ENCODE peak calls at places on chromosomes 11 and 22, in seven cellular contexts. One of them, this sample, is unnamed.
A peak's percentile ranks its signal among the peaks of the same experiment; 100 is the strongest.

GRCh38 chr11:31199403-31199802 is 170.1 kb downstream of the DCDC1 start:
- DNase-seq in ovary: no peak
- DNase-seq in A549: no peak
- DNase-seq in left ventricle myocardium inferior: no peak
- DNase-seq in fibroblast of lung: peak; percentile 1
- DNase-seq in adrenal gland: no peak
- DNase-seq in CD8-positive, alpha-beta memory T cell: no peak
- DNase-seq in this sample: no peak

GRCh38 chr11:123429336-123429735 is 733 bp upstream of the GRAMD1B start:
- DNase-seq in ovary: no peak
- DNase-seq in A549: no peak
- DNase-seq in left ventricle myocardium inferior: no peak
- DNase-seq in fibroblast of lung: peak; percentile 70
- DNase-seq in adrenal gland: peak; percentile 70
- DNase-seq in CD8-positive, alpha-beta memory T cell: no peak
- DNase-seq in this sample: no peak

GRCh38 chr11:62456630-62457029 is 37.8 kb downstream of the SCGB1A1 start:
- DNase-seq in ovary: no peak
- DNase-seq in A549: no peak
- DNase-seq in left ventricle myocardium inferior: no peak
- DNase-seq in fibroblast of lung: no peak
- DNase-seq in adrenal gland: no peak
- DNase-seq in CD8-positive, alpha-beta memory T cell: no peak
- DNase-seq in this sample: no peak

GRCh38 chr11:65558002-65558784 is at the start of gene LTBP3:
- DNase-seq in ovary: peak; percentile 85
- DNase-seq in A549: peak; percentile 64
- DNase-seq in left ventricle myocardium inferior: peak; percentile 87
- DNase-seq in fibroblast of lung: peak; percentile 82
- DNase-seq in adrenal gland: peak; percentile 87
- DNase-seq in CD8-positive, alpha-beta memory T cell: peak; percentile 32
- DNase-seq in this sample: peak; percentile 93

GRCh38 chr11:59551651-59552521 is 40.5 kb downstream of the OR4D9 start:
- DNase-seq in ovary: peak; percentile 61
- DNase-seq in A549: peak; percentile 93
- DNase-seq in left ventricle myocardium inferior: no peak
- DNase-seq in fibroblast of lung: peak; percentile 80
- DNase-seq in adrenal gland: peak; percentile 63
- DNase-seq in CD8-positive, alpha-beta memory T cell: no peak
- DNase-seq in this sample: no peak

GRCh38 chr11:17611503-17612220 is 64.6 kb downstream of the OTOG start:
- DNase-seq in ovary: no peak
- DNase-seq in A549: no peak
- DNase-seq in left ventricle myocardium inferior: no peak
- DNase-seq in fibroblast of lung: no peak
- DNase-seq in adrenal gland: no peak
- DNase-seq in CD8-positive, alpha-beta memory T cell: no peak
- DNase-seq in this sample: no peak

GRCh38 chr22:40512426-40513136 is 123.9 kb downstream of the MRTFA start:
- DNase-seq in ovary: peak; percentile 38
- DNase-seq in A549: peak; percentile 92
- DNase-seq in left ventricle myocardium inferior: no peak
- DNase-seq in fibroblast of lung: peak; percentile 99
- DNase-seq in adrenal gland: peak; percentile 47
- DNase-seq in CD8-positive, alpha-beta memory T cell: no peak
- DNase-seq in this sample: no peak

GRCh38 chr22:50727678-50728522 is 10.1 kb upstream of the ACR start:
- DNase-seq in ovary: no peak
- DNase-seq in A549: no peak
- DNase-seq in left ventricle myocardium inferior: peak; percentile 9
- DNase-seq in fibroblast of lung: no peak
- DNase-seq in adrenal gland: no peak
- DNase-seq in CD8-positive, alpha-beta memory T cell: no peak
- DNase-seq in this sample: no peak

GRCh38 chr22:32919629-32920028 is 118.1 kb downstream of the TIMP3 start:
- DNase-seq in ovary: no peak
- DNase-seq in A549: no peak
- DNase-seq in left ventricle myocardium inferior: no peak
- DNase-seq in fibroblast of lung: no peak
- DNase-seq in adrenal gland: no peak
- DNase-seq in CD8-positive, alpha-beta memory T cell: no peak
- DNase-seq in this sample: no peak

GRCh38 chr22:37518509-37519267 is 527 bp downstream of the CARD10 start:
- DNase-seq in ovary: no peak
- DNase-seq in A549: no peak
- DNase-seq in left ventricle myocardium inferior: no peak
- DNase-seq in fibroblast of lung: peak; percentile 17
- DNase-seq in adrenal gland: no peak
- DNase-seq in CD8-positive, alpha-beta memory T cell: no peak
- DNase-seq in this sample: no peak

GRCh38 chr11:128632151-128632791 is 44.9 kb upstream of the ETS1 start:
- DNase-seq in ovary: peak; percentile 28
- DNase-seq in A549: peak; percentile 44
- DNase-seq in left ventricle myocardium inferior: no peak
- DNase-seq in fibroblast of lung: peak; percentile 60
- DNase-seq in adrenal gland: no peak
- DNase-seq in CD8-positive, alpha-beta memory T cell: peak; percentile 37
- DNase-seq in this sample: no peak

GRCh38 chr11:78798567-78799170 is 224.0 kb upstream of the NARS2 start:
- DNase-seq in ovary: peak; percentile 56
- DNase-seq in A549: peak; percentile 52
- DNase-seq in left ventricle myocardium inferior: peak; percentile 72
- DNase-seq in fibroblast of lung: peak; percentile 55
- DNase-seq in adrenal gland: peak; percentile 66
- DNase-seq in CD8-positive, alpha-beta memory T cell: no peak
- DNase-seq in this sample: peak; percentile 74

GRCh38 chr11:68924073-68924925 is 20.6 kb downstream of the IGHMBP2 start:
- DNase-seq in ovary: no peak
- DNase-seq in A549: no peak
- DNase-seq in left ventricle myocardium inferior: no peak
- DNase-seq in fibroblast of lung: peak; percentile 16
- DNase-seq in adrenal gland: no peak
- DNase-seq in CD8-positive, alpha-beta memory T cell: no peak
- DNase-seq in this sample: no peak

GRCh38 chr11:82978422-82979099 is 77.0 kb downstream of the DDIAS start:
- DNase-seq in ovary: no peak
- DNase-seq in A549: peak; percentile 23
- DNase-seq in left ventricle myocardium inferior: no peak
- DNase-seq in fibroblast of lung: peak; percentile 89
- DNase-seq in adrenal gland: no peak
- DNase-seq in CD8-positive, alpha-beta memory T cell: no peak
- DNase-seq in this sample: no peak

GRCh38 chr11:6734616-6735015 is 37.2 kb downstream of the OR2AG2 start:
- DNase-seq in ovary: no peak
- DNase-seq in A549: no peak
- DNase-seq in left ventricle myocardium inferior: no peak
- DNase-seq in fibroblast of lung: no peak
- DNase-seq in adrenal gland: no peak
- DNase-seq in CD8-positive, alpha-beta memory T cell: no peak
- DNase-seq in this sample: no peak

GRCh38 chr11:95088946-95089619 is 563 bp upstream of the ENDOD1 start:
- DNase-seq in ovary: no peak
- DNase-seq in A549: peak; percentile 11
- DNase-seq in left ventricle myocardium inferior: no peak
- DNase-seq in fibroblast of lung: no peak
- DNase-seq in adrenal gland: no peak
- DNase-seq in CD8-positive, alpha-beta memory T cell: peak; percentile 51
- DNase-seq in this sample: no peak

GRCh38 chr11:125154380-125155099 is 10.0 kb upstream of the PKNOX2 start:
- DNase-seq in ovary: no peak
- DNase-seq in A549: no peak
- DNase-seq in left ventricle myocardium inferior: no peak
- DNase-seq in fibroblast of lung: no peak
- DNase-seq in adrenal gland: no peak
- DNase-seq in CD8-positive, alpha-beta memory T cell: no peak
- DNase-seq in this sample: no peak

GRCh38 chr22:29630987-29631386 is 27.6 kb downstream of the NF2 start:
- DNase-seq in ovary: no peak
- DNase-seq in A549: no peak
- DNase-seq in left ventricle myocardium inferior: no peak
- DNase-seq in fibroblast of lung: no peak
- DNase-seq in adrenal gland: no peak
- DNase-seq in CD8-positive, alpha-beta memory T cell: no peak
- DNase-seq in this sample: no peak

GRCh38 chr11:103488579-103488978 is 379.4 kb downstream of the DYNC2H1 start:
- DNase-seq in ovary: no peak
- DNase-seq in A549: no peak
- DNase-seq in left ventricle myocardium inferior: no peak
- DNase-seq in fibroblast of lung: no peak
- DNase-seq in adrenal gland: no peak
- DNase-seq in CD8-positive, alpha-beta memory T cell: no peak
- DNase-seq in this sample: no peak
- H3K4me3 ChIP-seq in ovary: no peak overlapping the region
- H3K4me3 ChIP-seq in A549: no peak overlapping the region
- H3K4me3 ChIP-seq in left ventricle myocardium inferior: no peak overlapping the region
- H3K4me3 ChIP-seq in fibroblast of lung: no peak overlapping the region
- H3K4me3 ChIP-seq in adrenal gland: no peak overlapping the region
- H3K4me3 ChIP-seq in CD8-positive, alpha-beta memory T cell: no peak overlapping the region
- H3K4me3 ChIP-seq in this sample: no peak overlapping the region

GRCh38 chr11:36292311-36292722 is 3.1 kb upstream of the COMMD9 start:
- DNase-seq in ovary: no peak
- DNase-seq in A549: peak; percentile 35
- DNase-seq in left ventricle myocardium inferior: no peak
- DNase-seq in fibroblast of lung: peak; percentile 31
- DNase-seq in adrenal gland: no peak
- DNase-seq in CD8-positive, alpha-beta memory T cell: peak; percentile 41
- DNase-seq in this sample: no peak

GRCh38 chr11:36288442-36289225 is 590 bp downstream of the COMMD9 start:
- DNase-seq in ovary: no peak
- DNase-seq in A549: no peak
- DNase-seq in left ventricle myocardium inferior: no peak
- DNase-seq in fibroblast of lung: no peak
- DNase-seq in adrenal gland: peak; percentile 27
- DNase-seq in CD8-positive, alpha-beta memory T cell: no peak
- DNase-seq in this sample: no peak

DNA sequence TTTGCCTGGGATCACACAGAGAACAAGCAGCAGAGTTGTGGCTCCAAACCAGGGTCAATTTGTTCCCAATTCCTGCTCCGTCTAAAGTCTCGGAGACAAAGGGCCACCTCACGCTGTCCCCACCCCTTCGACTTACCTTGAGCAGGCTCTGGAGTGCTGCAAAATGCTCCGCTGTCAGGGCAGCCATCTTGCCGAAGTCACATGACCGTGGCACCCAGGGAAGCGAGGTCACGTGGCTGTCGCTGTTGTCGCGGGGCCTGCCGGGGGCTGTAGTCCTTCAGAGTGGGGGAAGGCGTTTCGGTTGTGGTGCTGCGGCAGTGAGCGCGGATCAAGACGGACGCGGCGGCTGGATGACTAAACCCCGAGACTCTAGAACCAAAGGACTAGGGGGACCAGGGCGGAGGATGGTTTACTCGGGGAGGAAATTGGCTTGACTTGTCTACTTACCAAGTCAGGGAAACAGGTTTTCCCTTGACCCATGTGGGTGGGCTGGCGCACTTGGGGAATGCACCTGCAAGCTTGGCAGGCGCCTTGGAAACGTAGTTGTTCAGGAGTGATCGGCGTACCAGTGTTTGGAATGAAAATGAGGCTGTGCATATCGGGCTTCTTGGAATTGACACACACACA is at the start of gene COMMD9:
- DNase-seq in ovary: peak; percentile 92
- DNase-seq in A549: peak; percentile 94
- DNase-seq in left ventricle myocardium inferior: peak; percentile 94
- DNase-seq in fibroblast of lung: peak; percentile 91
- DNase-seq in adrenal gland: peak; percentile 96
- DNase-seq in CD8-positive, alpha-beta memory T cell: peak; percentile 87
- DNase-seq in this sample: peak; percentile 94
- H3K27ac ChIP-seq in ovary: no peak within 1 kb of the TSS
- H3K27ac ChIP-seq in A549: peak within 1 kb of the TSS; percentile 70
- H3K27ac ChIP-seq in left ventricle myocardium inferior: peak within 1 kb of the TSS; percentile 65
- H3K27ac ChIP-seq in fibroblast of lung: peak within 1 kb of the TSS; percentile 41
- H3K27ac ChIP-seq in adrenal gland: no peak within 1 kb of the TSS
- H3K27ac ChIP-seq in CD8-positive, alpha-beta memory T cell: peak within 1 kb of the TSS; percentile 40
- H3K27ac ChIP-seq in this sample: peak within 1 kb of the TSS; percentile 31

DNA sequence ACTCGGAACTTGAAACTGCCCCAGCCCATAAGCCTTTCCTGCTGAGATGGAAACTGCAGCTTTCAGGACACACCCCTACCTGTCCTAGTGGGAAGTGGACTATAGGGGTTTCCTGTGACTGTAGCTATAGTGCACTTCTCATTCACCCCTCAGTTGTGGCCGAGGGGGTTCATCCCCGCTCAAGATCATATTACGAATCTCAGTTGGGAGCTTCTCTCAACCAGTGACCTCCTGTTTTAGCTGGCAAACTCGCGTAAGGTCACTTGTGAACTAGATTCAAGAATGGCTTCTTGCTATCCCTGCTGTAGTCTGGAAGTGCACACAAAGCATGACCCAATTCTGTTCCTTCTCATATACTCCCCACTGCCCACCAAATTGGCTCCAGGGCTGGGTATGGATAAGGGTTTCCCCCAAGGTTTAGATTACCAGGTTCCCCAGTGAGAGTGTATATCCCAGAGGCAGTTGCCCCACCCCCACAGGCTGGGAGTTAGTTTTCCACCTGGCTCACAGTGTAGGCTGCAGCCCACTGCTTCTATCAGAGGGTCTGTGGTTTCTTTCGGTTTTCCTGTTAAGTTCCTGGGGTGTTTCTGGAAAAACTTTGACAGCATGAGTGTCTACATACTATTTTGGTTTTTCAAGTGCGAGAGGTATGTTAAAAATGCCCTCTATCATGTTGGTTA is 812.9 kb downstream of the JRKL start:
- DNase-seq in ovary: no peak
- DNase-seq in A549: no peak
- DNase-seq in left ventricle myocardium inferior: no peak
- DNase-seq in fibroblast of lung: no peak
- DNase-seq in adrenal gland: no peak
- DNase-seq in CD8-positive, alpha-beta memory T cell: no peak
- DNase-seq in this sample: no peak
- H3K9me3 ChIP-seq in ovary: no peaks in the 10 kb centered on the region
- H3K9me3 ChIP-seq in A549: no peaks in the 10 kb centered on the region
- H3K9me3 ChIP-seq in left ventricle myocardium inferior: no peaks in the 10 kb centered on the region
- H3K9me3 ChIP-seq in fibroblast of lung: no peaks in the 10 kb centered on the region
- H3K9me3 ChIP-seq in adrenal gland: no peaks in the 10 kb centered on the region
- H3K9me3 ChIP-seq in CD8-positive, alpha-beta memory T cell: no peaks in the 10 kb centered on the region
- H3K9me3 ChIP-seq in this sample: no peaks in the 10 kb centered on the region

DNA sequence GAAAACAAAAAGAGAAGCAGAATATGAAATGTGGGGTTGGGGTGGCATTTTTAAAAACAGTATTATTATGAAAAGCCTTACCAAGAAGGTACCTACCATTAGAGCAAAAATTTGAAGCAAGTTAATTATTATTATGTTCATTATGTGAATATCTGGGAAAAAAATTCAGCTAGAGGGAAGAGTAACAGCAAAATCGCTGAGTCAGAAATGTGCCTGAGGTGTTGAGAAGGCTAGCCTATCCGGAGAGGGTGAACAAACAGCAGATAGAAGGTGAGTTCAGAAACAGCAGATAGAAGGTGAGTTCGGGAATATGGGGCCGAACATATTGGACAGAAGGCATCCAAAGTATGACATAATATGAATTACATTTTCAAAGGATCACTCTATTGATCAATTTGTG is 536.8 kb upstream of the ANO5 start:
- DNase-seq in ovary: no peak
- DNase-seq in A549: peak; percentile 18
- DNase-seq in left ventricle myocardium inferior: no peak
- DNase-seq in fibroblast of lung: no peak
- DNase-seq in adrenal gland: no peak
- DNase-seq in CD8-positive, alpha-beta memory T cell: no peak
- DNase-seq in this sample: no peak
- H3K4me3 ChIP-seq in ovary: no peak overlapping the region
- H3K4me3 ChIP-seq in A549: no peak overlapping the region
- H3K4me3 ChIP-seq in left ventricle myocardium inferior: no peak overlapping the region
- H3K4me3 ChIP-seq in fibroblast of lung: no peak overlapping the region
- H3K4me3 ChIP-seq in adrenal gland: no peak overlapping the region
- H3K4me3 ChIP-seq in CD8-positive, alpha-beta memory T cell: no peak overlapping the region
- H3K4me3 ChIP-seq in this sample: no peak overlapping the region